ENCODE peak calls at places on chromosomes 1 and 21, in five cellular contexts. A is hepatocyte, R is PC-3, G is PC-9, C is HCT116. B is an unnamed sample.

GRCh38 chr21:39386194-39386593 is 37.3 kb upstream of the HMGN1 start:
- DNase-seq in C (no peak), R (no peak), A (no peak), G (no peak), B (no peak)

GRCh38 chr21:25343774-25344545 is 263.3 kb downstream of the MRPL39 start:
- DNase-seq in R (no peak), G (no peak), A (no peak), C (no peak), B (no peak)

GRCh38 chr1:47870480-47870879 is 126.7 kb downstream of the TRABD2B start:
- DNase-seq in R (peak; percentile 92), A (no peak), G (no peak), C (no peak), B (no peak)

GRCh38 chr21:35256468-35256988 is 207.4 kb upstream of the RUNX1 start:
- DNase-seq in R (peak; percentile 98), A (peak; percentile 94), C (peak; percentile 89), G (peak; percentile 98), B (peak; percentile 96)

GRCh38 chr1:192491804-192492554 is 83.6 kb upstream of the RGS1 start:
- DNase-seq in C (no peak), R (peak; percentile 48), G (no peak), A (no peak), B (peak; percentile 50)

GRCh38 chr1:28865997-28866650 is 48.2 kb upstream of the EPB41 start:
- DNase-seq in R (peak; percentile 47), G (no peak), A (no peak), C (no peak), B (peak; percentile 43)

GRCh38 chr1:22255341-22256212 is 112.7 kb upstream of the WNT4 start:
- DNase-seq in R (no peak), A (peak; percentile 35), C (no peak), G (no peak), B (no peak)

GRCh38 chr1:187070076-187070475 is 241.3 kb downstream of the PLA2G4A start:
- DNase-seq in R (peak; percentile 59), A (no peak), C (no peak), G (no peak), B (peak; percentile 54)

GRCh38 chr1:177779325-177779965 is 190.4 kb downstream of the SEC16B start:
- DNase-seq in C (no peak), R (no peak), A (no peak), G (no peak), B (no peak)

GRCh38 chr1:81703352-81703735 is 97.4 kb upstream of the ADGRL2 start:
- DNase-seq in A (no peak), R (peak; percentile 81), G (peak; percentile 53), C (no peak), B (peak; percentile 89)

GRCh38 chr1:212186427-212187207 is 98.6 kb upstream of the PPP2R5A start:
- DNase-seq in G (no peak), A (no peak), C (no peak), R (no peak), B (no peak)

GRCh38 chr1:93708734-93709481 is 27.3 kb upstream of the BCAR3 start:
- DNase-seq in G (no peak), R (no peak), A (peak; percentile 49), C (no peak), B (peak; percentile 45)

GRCh38 chr1:34360574-34360973 is 183.9 kb downstream of the C1orf94 start:
- DNase-seq in A (no peak), R (no peak), G (no peak), C (no peak), B (no peak)

GRCh38 chr1:180098242-180098995 is 56.2 kb upstream of the QSOX1 start:
- DNase-seq in A (peak; percentile 54), G (peak; percentile 80), C (no peak), R (peak; percentile 65), B (peak; percentile 91)

GRCh38 chr1:52756020-52756419 is 29.8 kb downstream of the ZYG11B start:
- DNase-seq in C (no peak), G (no peak), A (no peak), R (no peak), B (no peak)

DNA sequence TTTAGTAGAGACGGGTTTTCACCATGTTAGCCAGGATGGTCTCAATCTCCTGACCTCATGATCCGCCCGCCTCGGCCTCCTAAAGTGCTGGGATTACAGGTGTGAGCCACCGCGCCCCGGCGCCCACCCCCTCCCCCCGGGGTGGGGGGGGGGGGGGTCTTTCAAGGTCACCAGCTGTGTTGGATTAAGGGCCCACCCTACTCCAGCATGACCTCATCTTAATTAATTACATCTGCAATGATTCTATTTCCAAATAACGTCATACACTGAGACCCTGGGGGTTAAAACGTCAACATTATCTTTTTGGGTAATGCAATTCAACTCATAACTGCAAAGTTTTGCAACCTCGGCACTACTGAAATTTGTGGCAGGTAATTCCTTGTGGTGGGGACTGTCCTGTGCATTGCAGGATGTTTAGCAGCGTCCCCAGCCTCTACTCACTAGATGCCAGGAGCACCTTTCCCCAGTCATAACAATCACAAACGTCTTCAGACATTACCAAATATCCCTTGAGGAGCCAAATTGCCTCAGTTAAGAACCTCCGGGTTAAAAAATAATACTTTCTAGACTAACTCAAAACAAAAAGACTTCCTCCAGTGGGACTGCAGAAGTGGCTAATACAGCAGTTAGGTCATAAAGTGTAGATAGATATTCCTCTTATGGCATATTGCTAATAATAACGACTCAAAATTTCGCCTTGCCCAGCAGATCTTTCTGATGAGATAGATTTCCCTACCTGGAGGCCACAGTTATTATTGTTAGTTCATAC is 233.1 kb upstream of the KAZN start:
- DNase-seq in A (no peak), R (no peak), G (no peak), C (no peak), B (no peak)
- H3K27me3 ChIP-seq in A (peaks cover 6% of the 10 kb centered on the region), R (no peaks in the 10 kb centered on the region), G (peaks cover 26% of the 10 kb centered on the region), C (peaks cover 8% of the 10 kb centered on the region), B (peaks cover 13% of the 10 kb centered on the region)

GRCh38 chr1:184660462-184661191 is 94.0 kb downstream of the EDEM3 start:
- DNase-seq in G (no peak), R (no peak), C (no peak), A (no peak), B (no peak)
- TF ChIP-seq EZH2 in G (no peak), R (no peak), C (no peak), A (no peak), B (no peak)

GRCh38 chr1:152539901-152540300 is 25.6 kb downstream of the CRCT1 start:
- DNase-seq in A (no peak), G (no peak), R (no peak), C (no peak), B (no peak)
- H3K9me2 ChIP-seq in A (no peaks in the 10 kb centered on the region), G (no peaks in the 10 kb centered on the region), R (no peaks in the 10 kb centered on the region), C (no peaks in the 10 kb centered on the region), B (no peaks in the 10 kb centered on the region)

GRCh38 chr1:9197186-9198099 is 37.1 kb upstream of the H6PD start:
- DNase-seq in A (no peak), R (no peak), G (no peak), C (no peak), B (no peak)
- H3K27me3 ChIP-seq in A (peaks cover 47% of the 10 kb centered on the region), R (peaks cover 7% of the 10 kb centered on the region), G (peaks cover 8% of the 10 kb centered on the region), C (peaks cover 30% of the 10 kb centered on the region), B (no peaks in the 10 kb centered on the region)

GRCh38 chr1:200753650-200754198 is 15.0 kb downstream of the CAMSAP2 start:
- DNase-seq in A (no peak), G (no peak), R (no peak), C (no peak), B (no peak)

GRCh38 chr1:200751717-200752116 is 13.0 kb downstream of the CAMSAP2 start:
- DNase-seq in C (no peak), R (no peak), A (no peak), G (no peak), B (no peak)

GRCh38 chr1:200744143-200744542 is 5.5 kb downstream of the CAMSAP2 start:
- DNase-seq in C (no peak), R (no peak), G (no peak), A (no peak), B (no peak)

DNA sequence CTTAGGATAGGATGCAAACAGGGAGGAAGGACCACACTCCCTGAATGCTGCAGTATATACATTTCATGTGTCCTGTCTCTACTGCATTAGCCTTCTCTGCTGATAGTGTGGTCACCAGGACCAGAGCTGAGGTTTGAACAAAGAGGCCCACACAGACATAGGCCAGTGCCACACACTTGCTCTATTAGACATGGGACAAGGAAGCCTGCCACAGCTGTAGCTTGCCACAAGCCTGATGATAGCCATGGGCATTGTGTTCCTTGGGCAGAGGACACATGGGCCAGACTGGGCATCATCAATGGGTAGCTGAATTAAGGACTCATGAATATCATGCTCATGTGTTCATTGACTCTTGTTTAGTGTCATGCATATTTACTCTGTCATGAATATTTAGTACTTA is 10.4 kb downstream of the CAMSAP2 start:
- DNase-seq in A (no peak), G (no peak), C (no peak), R (no peak), B (no peak)
- TF ChIP-seq EZH2 in A (no peak), G (no peak), C (no peak), R (no peak), B (no peak)